ENCODE peak calls at places on chromosomes 2 and 18, in seven cellular contexts. Z is OCI-LY7, B is transverse colon, Y is thoracic aorta, J is small intestine, F is ascending aorta, K is Peyer's patch. N is an unnamed sample.
A peak's percentile ranks its signal among the peaks of the same experiment; 100 is the strongest.

GRCh38 chr2:232276084-232276738 is 102.3 kb upstream of the ALPP start:
- DNase-seq in B (peak; percentile 25), Y (no peak), F (no peak), Z (no peak), K (no peak), J (no peak), N (no peak)

GRCh38 chr18:57649536-57650495 is 28.2 kb upstream of the NARS1 start:
- DNase-seq in Z (no peak), K (no peak), Y (no peak), B (no peak), F (no peak), J (no peak), N (no peak)

GRCh38 chr18:36269157-36269556 is 28.4 kb upstream of the FHOD3 start:
- DNase-seq in K (no peak), F (no peak), J (no peak), Z (no peak), Y (no peak), B (no peak), N (no peak)

GRCh38 chr2:78865663-78866062 is 159.8 kb upstream of the REG3G start:
- DNase-seq in F (no peak), J (no peak), B (no peak), Z (no peak), K (no peak), Y (no peak), N (no peak)

GRCh38 chr2:219175928-219176817 is 552 bp downstream of the CNPPD1 start:
- DNase-seq in Y (no peak), B (peak; percentile 74), Z (peak; percentile 68), F (peak; percentile 44), J (peak; percentile 71), K (peak; percentile 88), N (peak; percentile 49)

GRCh38 chr18:36314754-36315153 is 17.2 kb downstream of the FHOD3 start:
- DNase-seq in F (no peak), J (no peak), B (no peak), K (no peak), Z (no peak), Y (no peak), N (no peak)

GRCh38 chr2:216362730-216363129 is 9.6 kb downstream of the MARCHF4 start:
- DNase-seq in J (no peak), K (no peak), F (no peak), Z (no peak), B (no peak), Y (no peak), N (peak; percentile 55)

GRCh38 chr18:74191577-74191976 is 43.3 kb downstream of the TIMM21 start:
- DNase-seq in J (no peak), F (no peak), B (no peak), Z (no peak), K (no peak), Y (no peak), N (no peak)

GRCh38 chr2:70144443-70145167 is 46.2 kb downstream of the C2orf42 start:
- DNase-seq in Y (no peak), F (no peak), J (no peak), K (no peak), Z (peak; percentile 56), B (no peak), N (no peak)

GRCh38 chr2:41869542-41870256 is 178.1 kb upstream of the PKDCC start:
- DNase-seq in K (peak; percentile 89), Y (no peak), J (peak; percentile 67), F (no peak), B (peak; percentile 83), Z (peak; percentile 57), N (peak; percentile 53)

GRCh38 chr2:145484443-145485086 is 964.6 kb upstream of the ZEB2 start:
- DNase-seq in J (no peak), B (no peak), K (no peak), Z (peak; percentile 33), Y (no peak), F (no peak), N (no peak)

GRCh38 chr2:221104391-221104811 is 467.7 kb downstream of the EPHA4 start:
- DNase-seq in J (peak; percentile 0), K (peak; percentile 48), F (peak; percentile 42), Z (no peak), Y (peak; percentile 46), B (no peak), N (peak; percentile 93)

GRCh38 chr2:107992069-107992468 is 5.7 kb downstream of the SLC5A7 start:
- DNase-seq in B (no peak), Y (no peak), K (no peak), Z (no peak), F (no peak), J (no peak), N (no peak)

GRCh38 chr18:34772887-34773286 is 62.8 kb downstream of the DTNA start:
- DNase-seq in B (no peak), F (no peak), J (no peak), Z (no peak), K (no peak), Y (no peak), N (peak; percentile 1)

GRCh38 chr2:128308889-128309288 is 9.8 kb downstream of the HS6ST1 start:
- DNase-seq in B (no peak), Z (no peak), K (peak; percentile 32), J (no peak), F (no peak), Y (no peak), N (no peak)

GRCh38 chr2:36857713-36858112 is 108.6 kb downstream of the STRN start:
- DNase-seq in Z (no peak), K (no peak), F (no peak), B (peak; percentile 16), J (peak; percentile 12), Y (no peak), N (no peak)

GRCh38 chr2:36859366-36859792 is 107.0 kb downstream of the STRN start:
- DNase-seq in Y (no peak), K (no peak), J (peak; percentile 3), B (no peak), F (no peak), Z (no peak), N (no peak)

GRCh38 chr2:36858551-36859365 is 107.6 kb downstream of the STRN start:
- DNase-seq in K (no peak), Z (no peak), F (no peak), Y (no peak), J (peak; percentile 67), B (no peak), N (no peak)

DNA sequence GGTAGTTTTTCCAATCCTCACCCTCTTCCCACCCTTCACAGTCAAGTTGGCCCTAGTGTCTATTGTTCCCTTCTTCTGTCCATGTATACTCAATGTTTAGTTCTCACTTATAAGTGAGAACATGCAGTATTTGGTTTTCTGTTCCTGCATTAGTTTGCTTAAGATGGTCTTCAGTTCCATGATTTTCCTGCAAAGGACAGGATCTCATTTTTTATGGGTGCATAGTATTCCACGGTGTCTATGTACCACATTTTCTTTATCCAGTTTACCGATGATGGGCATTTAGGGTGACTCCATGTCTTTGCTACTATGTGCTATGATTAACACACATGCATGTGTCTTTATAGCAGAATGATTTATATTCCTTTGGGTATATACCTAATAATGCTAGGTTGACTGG is 104.4 kb downstream of the STRN start:
- DNase-seq in J (no peak), Y (no peak), Z (no peak), F (no peak), B (no peak), K (no peak), N (no peak)
- H3K36me3 ChIP-seq in J (peaks cover 4% of the 10 kb centered on the region), Y (peaks cover 2% of the 10 kb centered on the region), Z (peaks cover 28% of the 10 kb centered on the region), F (peaks cover 19% of the 10 kb centered on the region), B (peaks cover 22% of the 10 kb centered on the region), K (no peaks in the 10 kb centered on the region), N (peaks cover 18% of the 10 kb centered on the region)

DNA sequence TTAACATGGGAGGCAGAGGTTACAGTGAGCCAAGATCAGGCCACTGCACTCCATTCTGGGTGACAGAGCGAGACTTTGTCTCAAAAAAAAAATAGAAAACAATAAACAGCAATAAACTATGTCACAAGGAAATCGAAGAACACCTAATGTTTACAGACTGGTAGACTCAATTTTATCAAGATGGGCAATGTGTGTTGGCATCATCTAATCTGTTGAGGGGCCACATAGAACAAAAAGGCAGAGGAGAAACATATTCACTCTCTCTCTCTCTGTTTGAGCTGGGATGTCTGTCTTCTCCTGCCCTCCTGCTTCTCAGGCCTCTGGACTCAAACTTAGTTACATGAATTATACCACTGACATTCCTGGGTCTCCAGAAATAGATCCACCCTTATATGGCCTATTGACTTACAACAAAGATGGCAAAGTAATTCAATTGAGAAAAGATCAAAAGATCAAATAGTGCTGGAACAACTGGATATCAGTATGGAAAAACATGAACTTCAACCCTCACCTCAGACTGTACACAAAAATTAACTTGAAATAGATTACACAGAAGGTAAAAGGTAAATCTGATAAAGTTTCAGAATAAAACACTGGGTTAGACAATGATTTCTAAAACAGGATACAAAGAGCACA is 703.8 kb upstream of the CRIM1 start:
- DNase-seq in Z (no peak), J (peak; percentile 60), Y (no peak), F (no peak), B (no peak), K (no peak), N (no peak)
- H3K9me3 ChIP-seq in Z (no peaks in the 10 kb centered on the region), J (no peaks in the 10 kb centered on the region), Y (no peaks in the 10 kb centered on the region), F (no peaks in the 10 kb centered on the region), B (no peaks in the 10 kb centered on the region), K (no peaks in the 10 kb centered on the region), N (no peaks in the 10 kb centered on the region)

DNA sequence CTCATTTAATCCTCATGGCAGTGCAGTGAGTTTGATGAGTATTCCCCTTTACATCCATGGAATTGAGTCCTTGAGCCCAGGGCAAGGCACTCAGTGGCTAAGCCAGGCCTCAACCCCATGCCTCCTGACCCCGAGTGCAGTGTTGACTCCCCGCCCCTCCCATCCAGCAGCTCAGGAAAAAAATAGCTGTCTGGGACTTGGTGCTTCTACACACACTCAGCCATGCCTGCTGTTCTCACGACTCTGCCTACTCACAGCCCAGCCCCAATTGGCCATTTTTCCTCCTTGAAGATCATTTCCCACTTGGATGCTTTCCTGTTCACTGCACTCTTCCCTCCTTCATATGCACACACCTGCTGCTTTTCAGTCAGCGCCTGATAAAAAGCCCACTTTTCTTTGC is 8.8 kb downstream of the FOSL2 start:
- DNase-seq in Y (no peak), F (no peak), J (no peak), Z (no peak), K (no peak), B (no peak), N (no peak)
- H3K36me3 ChIP-seq in Y (peaks cover 35% of the 10 kb centered on the region), F (peaks cover 53% of the 10 kb centered on the region), J (peaks cover 27% of the 10 kb centered on the region), Z (no peaks in the 10 kb centered on the region), K (no peaks in the 10 kb centered on the region), B (peaks cover 32% of the 10 kb centered on the region), N (peaks cover 89% of the 10 kb centered on the region)

GRCh38 chr2:15865923-15866322 is 74.4 kb upstream of the MYCN start:
- DNase-seq in Y (no peak), B (no peak), F (no peak), Z (no peak), J (no peak), K (no peak), N (no peak)

GRCh38 chr2:15863494-15864175 is 76.7 kb upstream of the MYCN start:
- DNase-seq in F (no peak), B (no peak), K (no peak), Z (no peak), J (no peak), Y (no peak), N (no peak)

GRCh38 chr2:15863089-15863488 is 77.3 kb upstream of the MYCN start:
- DNase-seq in B (no peak), K (no peak), F (no peak), Y (no peak), Z (no peak), J (no peak), N (no peak)

GRCh38 chr2:15861898-15862297 is 78.5 kb upstream of the MYCN start:
- DNase-seq in Y (no peak), B (no peak), F (no peak), J (peak; percentile 48), Z (no peak), K (no peak), N (no peak)

GRCh38 chr2:15864176-15864769 is 76.1 kb upstream of the MYCN start:
- DNase-seq in B (no peak), Y (no peak), F (no peak), K (no peak), J (no peak), Z (no peak), N (no peak)
- H3K9me3 ChIP-seq in B (no peaks in the 10 kb centered on the region), Y (no peaks in the 10 kb centered on the region), F (no peaks in the 10 kb centered on the region), K (no peaks in the 10 kb centered on the region), J (no peaks in the 10 kb centered on the region), Z (no peaks in the 10 kb centered on the region), N (no peaks in the 10 kb centered on the region)

N was measured in MG63.